ENCODE peak calls at places on chromosomes 1 and 21, in seven cellular contexts. One of them, this sample, is unnamed.

GRCh38 chr1:114026797-114027196 is 47.5 kb downstream of the OLFML3 start:
- ATAC-seq in left lung: no peak
- ATAC-seq in left cardiac atrium: no peak
- ATAC-seq in RWPE2: no peak
- ATAC-seq in natural killer cell: no peak
- ATAC-seq in right cardiac atrium: no peak
- ATAC-seq in activated naive CD8-positive, alpha-beta T cell treated with anti-CD3 and anti-CD28 coated beads, Interleukin-2, amount 10 ng/mL, durations not matched to agents 7 days and 5 days: no peak
- ATAC-seq in this sample: peak

GRCh38 chr1:39266269-39266668 is 61.8 kb downstream of the MACF1 start:
- ATAC-seq in left cardiac atrium: no peak
- ATAC-seq in natural killer cell: no peak
- ATAC-seq in RWPE2: no peak
- ATAC-seq in right cardiac atrium: no peak
- ATAC-seq in activated naive CD8-positive, alpha-beta T cell treated with anti-CD3 and anti-CD28 coated beads, Interleukin-2, amount 10 ng/mL, durations not matched to agents 7 days and 5 days: no peak
- ATAC-seq in left lung: no peak
- ATAC-seq in this sample: peak

GRCh38 chr1:220700591-220701179 is 10.5 kb downstream of the C1orf115 start:
- ATAC-seq in activated naive CD8-positive, alpha-beta T cell treated with anti-CD3 and anti-CD28 coated beads, Interleukin-2, amount 10 ng/mL, durations not matched to agents 7 days and 5 days: no peak
- ATAC-seq in left cardiac atrium: no peak
- ATAC-seq in RWPE2: no peak
- ATAC-seq in right cardiac atrium: no peak
- ATAC-seq in left lung: no peak
- ATAC-seq in natural killer cell: no peak
- ATAC-seq in this sample: peak

GRCh38 chr1:204409878-204410763 is 1.5 kb downstream of the PPP1R15B start:
- ATAC-seq in right cardiac atrium: no peak
- ATAC-seq in activated naive CD8-positive, alpha-beta T cell treated with anti-CD3 and anti-CD28 coated beads, Interleukin-2, amount 10 ng/mL, durations not matched to agents 7 days and 5 days: no peak
- ATAC-seq in natural killer cell: no peak
- ATAC-seq in left cardiac atrium: peak
- ATAC-seq in RWPE2: no peak
- ATAC-seq in left lung: peak
- ATAC-seq in this sample: peak

GRCh38 chr1:119008483-119009299 is 20.5 kb upstream of the TBX15 start:
- ATAC-seq in activated naive CD8-positive, alpha-beta T cell treated with anti-CD3 and anti-CD28 coated beads, Interleukin-2, amount 10 ng/mL, durations not matched to agents 7 days and 5 days: no peak
- ATAC-seq in natural killer cell: no peak
- ATAC-seq in left lung: peak
- ATAC-seq in RWPE2: peak
- ATAC-seq in right cardiac atrium: peak
- ATAC-seq in left cardiac atrium: peak
- ATAC-seq in this sample: peak

GRCh38 chr1:240808381-240808780 is 196.4 kb upstream of the GREM2 start:
- ATAC-seq in right cardiac atrium: no peak
- ATAC-seq in activated naive CD8-positive, alpha-beta T cell treated with anti-CD3 and anti-CD28 coated beads, Interleukin-2, amount 10 ng/mL, durations not matched to agents 7 days and 5 days: no peak
- ATAC-seq in left lung: no peak
- ATAC-seq in RWPE2: no peak
- ATAC-seq in natural killer cell: no peak
- ATAC-seq in left cardiac atrium: no peak
- ATAC-seq in this sample: no peak

GRCh38 chr21:38813143-38813542 is 7.4 kb downstream of the ETS2 start:
- ATAC-seq in right cardiac atrium: no peak
- ATAC-seq in RWPE2: no peak
- ATAC-seq in left cardiac atrium: no peak
- ATAC-seq in natural killer cell: no peak
- ATAC-seq in left lung: no peak
- ATAC-seq in activated naive CD8-positive, alpha-beta T cell treated with anti-CD3 and anti-CD28 coated beads, Interleukin-2, amount 10 ng/mL, durations not matched to agents 7 days and 5 days: no peak
- ATAC-seq in this sample: no peak

GRCh38 chr1:107804134-107804533 is 160.8 kb downstream of the VAV3 start:
- ATAC-seq in left cardiac atrium: no peak
- ATAC-seq in RWPE2: no peak
- ATAC-seq in natural killer cell: peak
- ATAC-seq in left lung: no peak
- ATAC-seq in activated naive CD8-positive, alpha-beta T cell treated with anti-CD3 and anti-CD28 coated beads, Interleukin-2, amount 10 ng/mL, durations not matched to agents 7 days and 5 days: peak
- ATAC-seq in right cardiac atrium: no peak
- ATAC-seq in this sample: no peak

GRCh38 chr1:192802406-192802805 is 6.4 kb upstream of the RGS2 start:
- ATAC-seq in activated naive CD8-positive, alpha-beta T cell treated with anti-CD3 and anti-CD28 coated beads, Interleukin-2, amount 10 ng/mL, durations not matched to agents 7 days and 5 days: no peak
- ATAC-seq in right cardiac atrium: no peak
- ATAC-seq in natural killer cell: no peak
- ATAC-seq in RWPE2: no peak
- ATAC-seq in left cardiac atrium: no peak
- ATAC-seq in left lung: no peak
- ATAC-seq in this sample: no peak

GRCh38 chr1:237542525-237543418 is 347.9 kb downstream of the ZP4 start:
- ATAC-seq in right cardiac atrium: peak
- ATAC-seq in natural killer cell: no peak
- ATAC-seq in RWPE2: no peak
- ATAC-seq in left cardiac atrium: peak
- ATAC-seq in left lung: no peak
- ATAC-seq in activated naive CD8-positive, alpha-beta T cell treated with anti-CD3 and anti-CD28 coated beads, Interleukin-2, amount 10 ng/mL, durations not matched to agents 7 days and 5 days: no peak
- ATAC-seq in this sample: no peak

GRCh38 chr1:198936371-198937083 is 297.7 kb downstream of the PTPRC start:
- ATAC-seq in activated naive CD8-positive, alpha-beta T cell treated with anti-CD3 and anti-CD28 coated beads, Interleukin-2, amount 10 ng/mL, durations not matched to agents 7 days and 5 days: no peak
- ATAC-seq in left lung: peak
- ATAC-seq in natural killer cell: peak
- ATAC-seq in RWPE2: peak
- ATAC-seq in right cardiac atrium: peak
- ATAC-seq in left cardiac atrium: peak
- ATAC-seq in this sample: peak

GRCh38 chr1:3480369-3480719 is 25.9 kb downstream of the ARHGEF16 start:
- ATAC-seq in left cardiac atrium: no peak
- ATAC-seq in RWPE2: no peak
- ATAC-seq in right cardiac atrium: no peak
- ATAC-seq in left lung: no peak
- ATAC-seq in activated naive CD8-positive, alpha-beta T cell treated with anti-CD3 and anti-CD28 coated beads, Interleukin-2, amount 10 ng/mL, durations not matched to agents 7 days and 5 days: no peak
- ATAC-seq in natural killer cell: no peak
- ATAC-seq in this sample: no peak

GRCh38 chr1:228402638-228403025 is 4.0 kb downstream of the TRIM11 start:
- ATAC-seq in activated naive CD8-positive, alpha-beta T cell treated with anti-CD3 and anti-CD28 coated beads, Interleukin-2, amount 10 ng/mL, durations not matched to agents 7 days and 5 days: no peak
- ATAC-seq in RWPE2: no peak
- ATAC-seq in right cardiac atrium: no peak
- ATAC-seq in natural killer cell: no peak
- ATAC-seq in left lung: no peak
- ATAC-seq in left cardiac atrium: no peak
- ATAC-seq in this sample: no peak